ENCODE peak calls at places on chromosomes 13 and 19, in six cellular contexts. V, H, G, W, M and O are unnamed samples.

GRCh38 chr13:21124853-21125252 is 51.5 kb downstream of the SKA3 start:
- DNase-seq in H (no peak), W (peak), V (peak), M (no peak), G (no peak), O (no peak)

GRCh38 chr19:12202250-12202649 is 39.4 kb downstream of the ZNF136 start:
- DNase-seq in W (no peak), H (no peak), G (no peak), M (peak), V (no peak), O (no peak)

GRCh38 chr13:99542788-99543406 is 41.6 kb downstream of the TM9SF2 start:
- DNase-seq in W (no peak), H (no peak), G (no peak), V (no peak), M (no peak), O (peak)

GRCh38 chr19:3580156-3580955 is 4.9 kb upstream of the GIPC3 start:
- DNase-seq in G (no peak), M (no peak), W (peak), V (no peak), H (peak), O (no peak)

GRCh38 chr13:31775686-31776085 is 36.4 kb downstream of the RXFP2 start:
- DNase-seq in V (no peak), M (no peak), G (no peak), H (no peak), W (peak), O (no peak)

GRCh38 chr13:103772576-103772975 is 706.4 kb upstream of the SLC10A2 start:
- DNase-seq in G (no peak), W (no peak), M (peak), V (no peak), H (no peak), O (no peak)

GRCh38 chr13:58085819-58086218 is 454.3 kb downstream of the PCDH17 start:
- DNase-seq in W (peak), V (no peak), G (no peak), M (no peak), H (no peak), O (no peak)

GRCh38 chr19:2261438-2262172 is 5.4 kb upstream of the JSRP1 start:
- DNase-seq in M (peak), W (no peak), H (no peak), G (no peak), V (no peak), O (no peak)

GRCh38 chr19:40747536-40747935 is 2.7 kb downstream of the ACTMAP start:
- DNase-seq in W (no peak), G (no peak), M (no peak), H (no peak), V (no peak), O (no peak)

GRCh38 chr19:40750285-40751064 is at the start of gene ACTMAP:
- DNase-seq in W (peak), M (peak), V (peak), G (peak), H (peak), O (peak)

GRCh38 chr19:40750035-40750284 is 317 bp downstream of the ACTMAP start:
- DNase-seq in G (no peak), M (no peak), W (no peak), V (no peak), H (no peak), O (no peak)

GRCh38 chr19:40754611-40755247 is 3.7 kb downstream of the SNRPA start:
- DNase-seq in G (no peak), M (no peak), H (peak), V (peak), W (no peak), O (no peak)

DNA sequence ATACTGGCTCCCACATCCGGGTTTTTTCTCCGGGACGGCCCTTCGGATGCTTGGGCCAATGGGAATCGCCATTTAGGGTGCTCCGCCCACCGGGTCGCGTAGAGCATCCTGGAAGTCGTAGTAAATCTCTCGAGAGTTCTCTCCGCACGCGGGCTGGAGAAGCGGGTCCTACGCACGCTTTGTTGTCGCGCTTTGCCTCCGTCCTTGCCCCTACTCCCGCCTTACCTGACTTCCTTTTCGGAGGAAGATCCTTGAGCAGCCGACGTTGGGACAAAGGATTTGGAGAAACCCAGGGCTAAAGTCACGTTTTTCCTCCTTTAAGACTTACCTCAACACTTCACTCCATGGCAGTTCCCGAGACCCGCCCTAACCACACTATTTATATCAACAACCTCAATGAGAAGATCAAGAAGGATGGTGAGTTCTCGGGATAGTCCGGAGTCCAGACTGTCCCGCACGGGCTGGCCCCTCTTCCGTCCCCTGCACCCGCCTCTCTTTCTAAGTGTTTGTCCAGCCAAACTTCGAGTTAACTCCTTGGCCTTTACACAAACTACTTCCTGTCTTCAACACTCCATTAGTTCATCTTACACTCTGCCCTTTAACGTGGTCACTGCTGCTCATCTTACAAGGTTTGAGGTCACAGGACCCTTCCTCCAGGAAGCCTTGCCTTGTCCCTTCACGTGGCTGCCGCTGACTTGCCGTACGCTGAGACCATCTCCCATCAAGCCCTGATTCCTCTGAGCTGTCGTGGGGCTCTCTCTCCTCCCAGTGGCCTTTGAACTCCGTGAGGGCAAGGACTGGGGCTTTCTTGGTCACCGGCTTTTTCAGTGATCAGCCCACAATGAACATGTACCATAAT is at the start of gene SNRPA:
- DNase-seq in H (peak), V (peak), M (peak), G (peak), W (peak), O (peak)
- TF ChIP-seq CTCF in H (no peak), V (no peak), M (no peak), G (no peak), W (no peak), O (no peak)

GRCh38 chr13:47594833-47595232 is 406.2 kb downstream of the SUCLA2 start:
- DNase-seq in V (peak), H (no peak), W (no peak), M (no peak), G (no peak), O (no peak)
- TF ChIP-seq CTCF in V (no peak), H (no peak), W (no peak), M (no peak), G (no peak), O (no peak)

GRCh38 chr19:9818734-9819589 is at the start of gene FBXL12:
- DNase-seq in M (peak), V (peak), W (peak), G (peak), H (peak), O (peak)

GRCh38 chr19:9828551-9829063 is 889 bp downstream of the UBL5 start:
- DNase-seq in V (no peak), W (no peak), M (no peak), G (no peak), H (no peak), O (no peak)

GRCh38 chr19:9819590-9819898 is 665 bp upstream of the FBXL12 start:
- DNase-seq in H (no peak), M (no peak), G (no peak), V (no peak), W (no peak), O (no peak)

GRCh38 chr19:9827325-9828238 is at the start of gene UBL5:
- DNase-seq in M (peak), W (peak), H (peak), V (peak), G (peak), O (peak)

DNA sequence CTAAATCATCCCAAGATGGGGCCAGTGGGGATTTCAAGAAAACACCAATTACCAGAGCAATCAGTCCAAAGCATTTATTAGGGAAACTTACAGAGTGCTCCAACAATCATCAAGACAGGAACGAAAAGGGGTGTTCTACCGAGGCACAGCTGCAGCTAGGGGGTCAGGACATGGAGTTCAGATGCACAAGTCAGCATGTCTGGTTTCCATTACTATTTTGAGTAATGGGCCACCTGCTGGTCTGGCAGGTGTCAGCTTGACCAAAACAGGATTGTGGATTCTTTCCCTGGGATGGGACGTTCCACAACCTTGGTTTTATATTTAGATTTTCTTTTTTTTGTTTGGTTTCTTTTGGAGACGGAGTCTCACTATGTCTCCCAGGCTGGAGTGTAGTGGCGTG is 3.9 kb upstream of the UBL5 start:
- DNase-seq in G (no peak), H (no peak), W (no peak), M (no peak), V (no peak), O (no peak)
- TF ChIP-seq CTCF in G (no peak), H (no peak), W (no peak), M (no peak), V (no peak), O (no peak)

GRCh38 chr13:52399708-52400107 is 6.3 kb downstream of the THSD1 start:
- DNase-seq in M (no peak), H (no peak), G (no peak), W (no peak), V (no peak), O (no peak)
- TF ChIP-seq CTCF in M (no peak), H (no peak), G (no peak), W (peak), V (no peak), O (no peak)